ENCODE peak calls at places on chromosome 9, in four cellular contexts. V is PC-3, M is omental fat pad, A is sigmoid colon. L is an unnamed sample.
A peak's percentile ranks its signal among the peaks of the same experiment; 100 is the strongest.

GRCh38 chr9:128715436-128715750 is 8.5 kb downstream of the ZDHHC12 start:
- DNase-seq in A (peak; percentile 21), M (no peak), V (no peak), L (no peak)

GRCh38 chr9:23842531-23843129 is 16.6 kb upstream of the ELAVL2 start:
- DNase-seq in A (no peak), V (peak; percentile 39), M (no peak), L (no peak)

GRCh38 chr9:135526730-135527571 is 5.7 kb downstream of the LCN1 start:
- DNase-seq in M (peak; percentile 8), V (no peak), A (peak; percentile 53), L (no peak)

GRCh38 chr9:116944714-116945534 is 257.8 kb downstream of the TRIM32 start:
- DNase-seq in M (no peak), V (peak; percentile 62), A (no peak), L (no peak)

GRCh38 chr9:34190996-34191892 is 12.4 kb downstream of the UBAP1 start:
- DNase-seq in A (no peak), M (no peak), V (peak; percentile 28), L (no peak)

GRCh38 chr9:135330685-135331590 is 148.6 kb upstream of the PPP1R26 start:
- DNase-seq in M (no peak), V (no peak), A (no peak), L (peak; percentile 6)

GRCh38 chr9:10008101-10008799 is 604.6 kb downstream of the PTPRD start:
- DNase-seq in A (no peak), V (no peak), M (no peak), L (no peak)

GRCh38 chr9:34072868-34073590 is 24.3 kb upstream of the UBAP2 start:
- DNase-seq in V (peak; percentile 84), M (no peak), A (peak; percentile 69), L (no peak)

GRCh38 chr9:7500521-7500920 is 299.1 kb downstream of the DMAC1 start:
- DNase-seq in A (no peak), M (no peak), V (no peak), L (no peak)

GRCh38 chr9:15231788-15232635 is 75.0 kb downstream of the TTC39B start:
- DNase-seq in A (no peak), V (peak; percentile 13), M (no peak), L (no peak)
- TF ChIP-seq CTCF in A (peak; percentile 31), V (peak; percentile 70), M (no peak), L (peak; percentile 50)

GRCh38 chr9:108928386-108928785 is 5.5 kb downstream of the ELP1 start:
- DNase-seq in M (no peak), V (no peak), A (no peak), L (no peak)

GRCh38 chr9:108934323-108934885 is at the start of gene ABITRAM:
- DNase-seq in V (peak; percentile 69), M (no peak), A (peak; percentile 86), L (peak; percentile 60)

GRCh38 chr9:108933231-108933630 is 693 bp downstream of the ELP1 start:
- DNase-seq in A (no peak), M (no peak), V (no peak), L (no peak)

GRCh38 chr9:108937561-108938305 is 3.5 kb downstream of the ABITRAM start:
- DNase-seq in A (no peak), V (no peak), M (no peak), L (no peak)

GRCh38 chr9:108933641-108934322 is at the start of gene ELP1:
- DNase-seq in M (peak; percentile 77), V (peak; percentile 89), A (peak; percentile 96), L (peak; percentile 44)
- TF ChIP-seq CTCF in M (no peak), V (no peak), A (no peak), L (peak; percentile 34)

DNA sequence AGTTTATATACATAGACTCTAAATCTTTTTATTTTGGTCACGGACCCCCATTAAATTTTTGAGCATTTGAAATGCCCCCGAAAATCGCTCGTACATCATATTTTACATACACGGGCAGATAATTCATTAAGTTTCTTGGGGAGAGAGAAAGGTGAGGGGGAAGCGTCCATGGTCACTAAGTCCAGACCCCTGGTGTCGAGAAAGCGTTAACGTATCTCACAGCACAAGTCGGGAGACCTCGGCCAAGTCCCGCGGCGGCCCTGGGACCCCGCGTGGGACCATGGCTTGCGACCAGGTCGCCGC is 794 bp downstream of the PTBP3 start:
- DNase-seq in M (no peak), A (no peak), V (no peak), L (no peak)
- TF ChIP-seq CTCF in M (no peak), A (no peak), V (no peak), L (no peak)

DNA sequence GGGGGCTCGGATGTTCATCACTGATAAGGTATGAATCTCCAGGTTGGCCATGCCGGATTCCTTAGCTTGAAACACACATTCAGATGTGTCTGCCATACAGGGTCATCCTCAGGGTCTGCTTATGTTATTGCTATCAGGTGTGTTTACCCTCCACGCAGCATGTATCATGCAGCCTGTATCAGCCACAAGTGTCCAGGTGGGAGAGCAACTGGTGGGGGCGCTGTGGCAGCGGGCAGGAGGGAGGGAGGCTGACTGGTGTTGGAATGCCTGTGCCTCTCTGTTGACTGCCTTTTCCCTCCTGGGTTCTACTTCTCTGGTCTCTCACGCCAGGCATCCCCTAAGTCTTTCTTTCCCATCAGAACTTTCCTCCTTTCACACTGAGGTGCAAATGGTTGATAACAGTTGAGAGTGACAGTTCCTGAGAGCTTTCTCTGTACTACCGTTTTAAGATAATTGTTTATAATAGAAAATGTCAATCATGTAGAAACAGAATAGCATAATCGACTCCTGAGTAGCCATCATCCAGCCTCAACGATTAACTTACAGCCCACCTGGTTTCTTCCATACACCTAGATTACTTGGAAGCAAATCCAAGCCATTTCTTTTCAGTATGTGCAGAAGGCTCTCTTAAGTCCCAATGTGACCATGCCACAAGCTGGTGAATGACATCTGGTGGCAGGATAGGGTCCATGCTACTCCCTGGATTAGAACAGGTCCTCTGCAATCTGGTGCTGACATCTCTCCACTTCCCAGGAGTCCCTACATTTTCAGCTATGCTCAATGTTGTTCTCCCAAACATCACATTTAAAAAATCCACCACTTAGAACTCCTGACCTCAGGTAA is 86.6 kb downstream of the ACER2 start:
- DNase-seq in M (no peak), V (no peak), A (no peak), L (no peak)
- TF ChIP-seq CTCF in M (no peak), V (no peak), A (no peak), L (no peak)

DNA sequence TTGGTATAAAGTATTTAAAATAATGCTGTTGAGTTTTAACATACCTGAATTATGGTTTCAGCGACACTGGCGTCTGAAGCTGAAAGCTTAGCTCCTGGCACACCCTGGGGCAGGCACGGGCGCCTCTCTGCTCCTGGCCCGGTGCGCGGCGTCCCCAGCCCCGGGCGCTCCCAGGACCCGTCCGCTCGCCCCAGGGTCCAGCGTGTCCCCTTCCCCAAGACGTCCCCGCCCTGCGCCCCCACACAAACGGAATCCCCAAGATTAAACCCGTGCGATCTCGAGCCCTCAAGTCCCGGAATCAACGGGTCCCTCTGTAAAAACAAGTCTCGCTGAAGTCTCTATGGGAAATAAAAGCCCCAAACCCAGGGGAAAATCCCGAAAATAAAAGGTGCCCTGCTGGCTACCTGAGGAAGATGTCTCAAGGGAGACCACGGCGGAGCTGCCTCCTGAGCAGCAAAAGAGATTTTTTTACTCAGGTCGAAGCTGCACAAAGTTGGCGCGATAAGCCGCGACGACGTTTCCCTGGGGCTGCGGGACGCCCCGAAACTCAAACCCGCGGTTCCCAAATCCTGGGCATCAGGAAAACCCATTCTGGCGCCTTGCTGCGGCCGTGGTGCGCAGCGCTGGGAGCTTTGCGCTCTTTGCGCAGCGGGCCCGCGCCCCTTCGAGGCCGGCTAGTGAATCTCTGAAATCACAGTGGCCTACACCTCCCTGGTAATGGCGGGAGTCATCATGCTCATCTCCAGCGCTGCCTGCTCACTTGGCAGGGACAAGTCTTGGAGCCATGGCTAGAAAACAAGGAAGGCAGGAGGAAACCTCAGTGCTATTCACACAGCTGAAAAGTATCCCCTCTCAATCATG is 6.3 kb upstream of the IFNA8 start:
- DNase-seq in M (no peak), V (no peak), A (no peak), L (no peak)
- TF ChIP-seq CTCF in M (no peak), V (no peak), A (no peak), L (no peak)

GRCh38 chr9:15253786-15254185 is 53.2 kb downstream of the TTC39B start:
- DNase-seq in M (no peak), A (no peak), V (no peak), L (no peak)
- TF ChIP-seq CTCF in M (no peak), A (no peak), V (no peak), L (no peak)

GRCh38 chr9:133850937-133851336 is 112.8 kb upstream of the SARDH start:
- DNase-seq in A (no peak), V (no peak), M (no peak), L (no peak)

GRCh38 chr9:133846483-133847090 is 108.4 kb upstream of the SARDH start:
- DNase-seq in A (no peak), V (no peak), M (no peak), L (no peak)

GRCh38 chr9:133849076-133849670 is 111.0 kb upstream of the SARDH start:
- DNase-seq in M (no peak), V (no peak), A (no peak), L (no peak)

GRCh38 chr9:133850161-133850560 is 112.0 kb upstream of the SARDH start:
- DNase-seq in A (no peak), M (no peak), V (no peak), L (no peak)

GRCh38 chr9:133848471-133848870 is 110.3 kb upstream of the SARDH start:
- DNase-seq in V (no peak), A (no peak), M (no peak), L (no peak)
- TF ChIP-seq CTCF in V (no peak), A (no peak), M (no peak), L (no peak)

GRCh38 chr9:1939926-1940368 is 75.2 kb upstream of the SMARCA2 start:
- DNase-seq in M (no peak), V (peak; percentile 32), A (no peak), L (no peak)
- TF ChIP-seq CTCF in M (no peak), V (peak; percentile 70), A (peak; percentile 24), L (peak; percentile 77)

GRCh38 chr9:104838958-104839357 is 75.0 kb downstream of the NIPSNAP3B start:
- DNase-seq in A (no peak), M (no peak), V (no peak), L (no peak)
- TF ChIP-seq CTCF in A (no peak), M (no peak), V (no peak), L (no peak)